ENCODE peak calls at places on chromosomes 7 and 10, in nine cellular contexts. One of them, this sample, is unnamed. For H3K27me3, the result is how much of the 10 kb centered on the place peaks cover.

GRCh38 chr7:107165341-107165740 is 3.5 kb upstream of the HBP1 start:
- DNase-seq in BJ: no peak
- DNase-seq in CD4-positive, alpha-beta T cell: no peak
- DNase-seq in upper lobe of left lung: no peak
- DNase-seq in cardiac muscle cell: no peak
- DNase-seq in heart left ventricle: no peak
- DNase-seq in endodermal cell: no peak
- DNase-seq in body of pancreas: no peak
- DNase-seq in bronchial epithelial cell: no peak
- DNase-seq in this sample: no peak

GRCh38 chr7:84700563-84701370 is 486.1 kb downstream of the SEMA3D start:
- DNase-seq in BJ: no peak
- DNase-seq in CD4-positive, alpha-beta T cell: no peak
- DNase-seq in upper lobe of left lung: no peak
- DNase-seq in cardiac muscle cell: no peak
- DNase-seq in heart left ventricle: no peak
- DNase-seq in endodermal cell: no peak
- DNase-seq in body of pancreas: no peak
- DNase-seq in bronchial epithelial cell: peak
- DNase-seq in this sample: no peak

GRCh38 chr10:107733328-107733727 is 568.8 kb upstream of the SORCS1 start:
- DNase-seq in BJ: peak
- DNase-seq in CD4-positive, alpha-beta T cell: no peak
- DNase-seq in upper lobe of left lung: no peak
- DNase-seq in cardiac muscle cell: no peak
- DNase-seq in heart left ventricle: no peak
- DNase-seq in endodermal cell: no peak
- DNase-seq in body of pancreas: no peak
- DNase-seq in bronchial epithelial cell: peak
- DNase-seq in this sample: no peak

GRCh38 chr7:36348256-36348655 is 41.4 kb upstream of the ANLN start:
- DNase-seq in BJ: peak
- DNase-seq in CD4-positive, alpha-beta T cell: no peak
- DNase-seq in upper lobe of left lung: no peak
- DNase-seq in cardiac muscle cell: no peak
- DNase-seq in heart left ventricle: no peak
- DNase-seq in endodermal cell: no peak
- DNase-seq in body of pancreas: no peak
- DNase-seq in bronchial epithelial cell: no peak
- DNase-seq in this sample: peak

GRCh38 chr10:122986340-122986739 is 6.1 kb downstream of the PSTK start:
- DNase-seq in BJ: no peak
- DNase-seq in CD4-positive, alpha-beta T cell: no peak
- DNase-seq in upper lobe of left lung: no peak
- DNase-seq in cardiac muscle cell: no peak
- DNase-seq in heart left ventricle: no peak
- DNase-seq in endodermal cell: no peak
- DNase-seq in body of pancreas: no peak
- DNase-seq in bronchial epithelial cell: no peak
- DNase-seq in this sample: no peak

GRCh38 chr7:82291931-82292330 is 151.6 kb downstream of the CACNA2D1 start:
- DNase-seq in BJ: no peak
- DNase-seq in CD4-positive, alpha-beta T cell: no peak
- DNase-seq in upper lobe of left lung: no peak
- DNase-seq in cardiac muscle cell: no peak
- DNase-seq in heart left ventricle: no peak
- DNase-seq in endodermal cell: no peak
- DNase-seq in body of pancreas: no peak
- DNase-seq in bronchial epithelial cell: peak
- DNase-seq in this sample: no peak

GRCh38 chr10:43070121-43071085 is 6.5 kb upstream of the RET start:
- DNase-seq in BJ: no peak
- DNase-seq in CD4-positive, alpha-beta T cell: no peak
- DNase-seq in upper lobe of left lung: no peak
- DNase-seq in cardiac muscle cell: no peak
- DNase-seq in heart left ventricle: peak
- DNase-seq in endodermal cell: peak
- DNase-seq in body of pancreas: no peak
- DNase-seq in bronchial epithelial cell: no peak
- DNase-seq in this sample: no peak

GRCh38 chr7:40544277-40544723 is 409.5 kb downstream of the SUGCT start:
- DNase-seq in BJ: no peak
- DNase-seq in CD4-positive, alpha-beta T cell: no peak
- DNase-seq in upper lobe of left lung: no peak
- DNase-seq in cardiac muscle cell: no peak
- DNase-seq in heart left ventricle: no peak
- DNase-seq in endodermal cell: no peak
- DNase-seq in body of pancreas: no peak
- DNase-seq in bronchial epithelial cell: no peak
- DNase-seq in this sample: no peak

GRCh38 chr7:150465414-150465813 is 15.0 kb downstream of the GIMAP8 start:
- DNase-seq in BJ: no peak
- DNase-seq in CD4-positive, alpha-beta T cell: no peak
- DNase-seq in upper lobe of left lung: no peak
- DNase-seq in cardiac muscle cell: no peak
- DNase-seq in heart left ventricle: no peak
- DNase-seq in endodermal cell: no peak
- DNase-seq in body of pancreas: no peak
- DNase-seq in bronchial epithelial cell: peak
- DNase-seq in this sample: no peak

GRCh38 chr7:155222046-155222445 is 75.6 kb upstream of the INSIG1 start:
- DNase-seq in BJ: no peak
- DNase-seq in CD4-positive, alpha-beta T cell: no peak
- DNase-seq in upper lobe of left lung: no peak
- DNase-seq in cardiac muscle cell: no peak
- DNase-seq in heart left ventricle: no peak
- DNase-seq in endodermal cell: no peak
- DNase-seq in body of pancreas: no peak
- DNase-seq in bronchial epithelial cell: no peak
- DNase-seq in this sample: no peak

GRCh38 chr10:59623823-59624535 is 85.7 kb downstream of the SLC16A9 start:
- DNase-seq in BJ: no peak
- DNase-seq in CD4-positive, alpha-beta T cell: no peak
- DNase-seq in upper lobe of left lung: no peak
- DNase-seq in cardiac muscle cell: no peak
- DNase-seq in heart left ventricle: no peak
- DNase-seq in endodermal cell: no peak
- DNase-seq in body of pancreas: no peak
- DNase-seq in bronchial epithelial cell: no peak
- DNase-seq in this sample: no peak

DNA sequence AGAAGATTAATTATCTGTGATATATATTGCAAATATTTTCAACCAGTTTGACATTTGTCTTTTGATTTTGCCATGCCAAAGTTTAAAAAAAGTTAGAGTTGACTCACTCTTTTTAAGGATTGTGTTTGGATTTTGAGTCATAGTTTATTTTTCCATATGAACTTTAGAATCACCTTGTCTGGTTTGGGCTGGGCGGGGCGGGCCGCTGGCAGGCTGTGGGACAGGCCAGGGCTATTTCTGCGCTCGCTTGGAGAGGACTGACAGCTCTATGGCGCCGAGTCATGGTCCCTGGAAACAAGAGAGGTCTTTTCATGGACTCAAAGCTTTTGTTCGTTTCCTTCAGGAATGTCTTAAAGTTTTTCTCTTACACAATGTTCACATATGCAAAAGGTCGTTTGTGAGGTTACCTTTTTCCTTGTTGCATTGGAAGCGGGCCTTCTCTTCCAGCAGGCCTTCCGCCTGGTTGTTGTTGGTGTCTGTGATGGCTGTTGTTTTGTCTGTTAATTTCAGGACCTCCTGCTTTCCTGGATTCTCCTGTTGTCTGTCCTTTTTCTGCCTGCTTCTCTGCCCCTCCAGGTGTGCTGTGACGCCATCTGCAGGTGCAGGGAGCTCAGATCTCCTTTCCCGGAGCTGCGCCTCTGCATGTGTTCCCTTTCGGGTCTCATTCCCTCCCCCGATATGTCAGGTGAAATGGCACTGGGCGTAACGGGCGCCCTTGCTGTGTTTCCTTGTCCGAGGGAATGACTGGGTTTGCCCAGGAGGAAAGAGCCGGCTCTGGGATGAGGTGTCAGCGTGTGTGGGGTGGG is 53.8 kb downstream of the INPP5A start:
- DNase-seq in BJ: no peak
- DNase-seq in CD4-positive, alpha-beta T cell: no peak
- DNase-seq in upper lobe of left lung: no peak
- DNase-seq in cardiac muscle cell: no peak
- DNase-seq in heart left ventricle: no peak
- DNase-seq in endodermal cell: peak
- DNase-seq in body of pancreas: peak
- DNase-seq in bronchial epithelial cell: peak
- DNase-seq in this sample: no peak
- TF ChIP-seq CTCF in BJ: no peak
- TF ChIP-seq CTCF in CD4-positive, alpha-beta T cell: no peak
- TF ChIP-seq CTCF in upper lobe of left lung: no peak
- TF ChIP-seq CTCF in cardiac muscle cell: no peak
- TF ChIP-seq CTCF in heart left ventricle: no peak
- TF ChIP-seq CTCF in endodermal cell: peak
- TF ChIP-seq CTCF in body of pancreas: no peak
- TF ChIP-seq CTCF in bronchial epithelial cell: peak
- TF ChIP-seq CTCF in this sample: no peak

DNA sequence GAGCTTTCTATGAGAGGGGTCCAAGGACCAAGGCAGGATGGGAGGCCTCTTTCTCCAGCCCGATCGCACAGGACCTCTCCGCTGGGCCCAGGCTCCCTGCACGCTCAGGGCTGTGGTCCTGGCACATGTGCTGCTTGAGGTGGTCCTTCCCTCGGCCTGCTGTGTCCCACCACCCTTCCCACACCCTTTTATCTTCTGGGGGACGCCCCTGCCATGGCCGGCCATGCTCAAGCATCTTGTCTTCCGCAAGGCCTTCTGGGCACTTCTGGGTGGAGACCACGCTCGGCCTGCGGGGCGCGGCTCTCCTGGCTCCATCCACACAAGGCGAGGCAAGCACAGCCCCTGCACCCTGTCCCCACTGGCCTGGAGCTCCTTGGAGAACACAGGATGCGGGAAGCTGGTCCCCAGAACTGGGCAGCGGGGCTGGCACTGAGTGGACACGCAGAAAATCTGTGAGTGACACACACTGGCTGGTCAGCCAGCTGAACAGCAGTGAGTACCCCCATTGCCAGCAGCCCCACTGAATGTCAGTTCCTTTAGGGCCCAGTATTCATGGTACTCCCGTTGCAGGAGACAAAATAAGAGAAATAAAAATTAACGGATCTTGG is 115.9 kb downstream of the TCERG1L start:
- DNase-seq in BJ: no peak
- DNase-seq in CD4-positive, alpha-beta T cell: no peak
- DNase-seq in upper lobe of left lung: peak
- DNase-seq in cardiac muscle cell: no peak
- DNase-seq in heart left ventricle: no peak
- DNase-seq in endodermal cell: peak
- DNase-seq in body of pancreas: no peak
- DNase-seq in bronchial epithelial cell: no peak
- DNase-seq in this sample: no peak
- H3K27me3 ChIP-seq in BJ: under half
- H3K27me3 ChIP-seq in CD4-positive, alpha-beta T cell: under half
- H3K27me3 ChIP-seq in upper lobe of left lung: under half
- H3K27me3 ChIP-seq in cardiac muscle cell: under half
- H3K27me3 ChIP-seq in heart left ventricle: under half
- H3K27me3 ChIP-seq in endodermal cell: under half
- H3K27me3 ChIP-seq in body of pancreas: under half
- H3K27me3 ChIP-seq in bronchial epithelial cell: under half
- H3K27me3 ChIP-seq in this sample: under half

GRCh38 chr7:27236053-27236410 is 6.6 kb upstream of the EVX1 start:
- DNase-seq in BJ: no peak
- DNase-seq in CD4-positive, alpha-beta T cell: no peak
- DNase-seq in upper lobe of left lung: no peak
- DNase-seq in cardiac muscle cell: no peak
- DNase-seq in heart left ventricle: no peak
- DNase-seq in endodermal cell: peak
- DNase-seq in body of pancreas: no peak
- DNase-seq in bronchial epithelial cell: no peak
- DNase-seq in this sample: no peak

GRCh38 chr7:27238979-27239779 is 3.4 kb upstream of the EVX1 start:
- DNase-seq in BJ: no peak
- DNase-seq in CD4-positive, alpha-beta T cell: no peak
- DNase-seq in upper lobe of left lung: peak
- DNase-seq in cardiac muscle cell: peak
- DNase-seq in heart left ventricle: no peak
- DNase-seq in endodermal cell: peak
- DNase-seq in body of pancreas: no peak
- DNase-seq in bronchial epithelial cell: no peak
- DNase-seq in this sample: no peak

GRCh38 chr7:27237735-27238334 is 4.8 kb upstream of the EVX1 start:
- DNase-seq in BJ: no peak
- DNase-seq in CD4-positive, alpha-beta T cell: no peak
- DNase-seq in upper lobe of left lung: no peak
- DNase-seq in cardiac muscle cell: no peak
- DNase-seq in heart left ventricle: no peak
- DNase-seq in endodermal cell: no peak
- DNase-seq in body of pancreas: no peak
- DNase-seq in bronchial epithelial cell: peak
- DNase-seq in this sample: no peak

GRCh38 chr7:27239780-27240731 is 2.5 kb upstream of the EVX1 start:
- DNase-seq in BJ: no peak
- DNase-seq in CD4-positive, alpha-beta T cell: no peak
- DNase-seq in upper lobe of left lung: no peak
- DNase-seq in cardiac muscle cell: no peak
- DNase-seq in heart left ventricle: no peak
- DNase-seq in endodermal cell: peak
- DNase-seq in body of pancreas: no peak
- DNase-seq in bronchial epithelial cell: no peak
- DNase-seq in this sample: no peak

GRCh38 chr7:27235387-27236052 is 7.1 kb upstream of the EVX1 start:
- DNase-seq in BJ: no peak
- DNase-seq in CD4-positive, alpha-beta T cell: no peak
- DNase-seq in upper lobe of left lung: peak
- DNase-seq in cardiac muscle cell: peak
- DNase-seq in heart left ventricle: no peak
- DNase-seq in endodermal cell: peak
- DNase-seq in body of pancreas: peak
- DNase-seq in bronchial epithelial cell: peak
- DNase-seq in this sample: no peak
- TF ChIP-seq CTCF in BJ: peak
- TF ChIP-seq CTCF in CD4-positive, alpha-beta T cell: no peak
- TF ChIP-seq CTCF in upper lobe of left lung: peak
- TF ChIP-seq CTCF in cardiac muscle cell: peak
- TF ChIP-seq CTCF in heart left ventricle: peak
- TF ChIP-seq CTCF in endodermal cell: peak
- TF ChIP-seq CTCF in body of pancreas: peak
- TF ChIP-seq CTCF in bronchial epithelial cell: peak
- TF ChIP-seq CTCF in this sample: peak

DNA sequence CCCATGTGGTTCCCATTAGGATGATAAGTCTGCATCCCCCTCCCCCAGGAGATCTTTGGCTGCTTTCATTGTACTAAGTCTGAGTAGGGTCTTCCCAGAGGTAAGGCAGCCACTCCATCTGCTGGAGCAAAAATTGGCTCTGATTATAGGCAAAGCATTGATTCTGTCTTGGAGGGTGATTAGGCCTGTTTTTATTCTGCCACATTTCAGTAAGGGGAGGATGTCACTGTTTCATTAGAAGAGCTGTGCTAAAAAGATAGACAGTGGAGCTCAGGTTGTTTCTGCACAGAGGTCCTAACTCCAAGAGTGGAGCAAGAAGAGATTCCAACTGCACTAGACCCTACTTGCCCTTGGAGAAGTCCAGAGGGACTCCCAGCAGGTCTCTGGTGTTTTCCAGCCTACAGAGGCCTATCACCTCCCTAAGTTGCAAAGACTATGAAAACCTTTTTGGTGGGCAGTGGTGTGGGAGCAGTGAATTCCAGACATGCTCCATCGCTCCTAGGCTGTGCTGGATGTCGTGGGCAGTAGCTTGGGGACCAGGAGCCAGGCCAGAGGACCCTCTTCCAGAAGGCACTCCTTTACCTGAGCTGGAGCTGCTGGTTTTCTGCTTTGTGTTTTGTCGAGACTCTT is 7.2 kb upstream of the HOXA2 start:
- DNase-seq in BJ: no peak
- DNase-seq in CD4-positive, alpha-beta T cell: no peak
- DNase-seq in upper lobe of left lung: no peak
- DNase-seq in cardiac muscle cell: no peak
- DNase-seq in heart left ventricle: no peak
- DNase-seq in endodermal cell: no peak
- DNase-seq in body of pancreas: no peak
- DNase-seq in bronchial epithelial cell: no peak
- DNase-seq in this sample: no peak
- H3K27me3 ChIP-seq in BJ: under half
- H3K27me3 ChIP-seq in CD4-positive, alpha-beta T cell: under half
- H3K27me3 ChIP-seq in upper lobe of left lung: under half
- H3K27me3 ChIP-seq in cardiac muscle cell: half or more
- H3K27me3 ChIP-seq in heart left ventricle: half or more
- H3K27me3 ChIP-seq in endodermal cell: half or more
- H3K27me3 ChIP-seq in body of pancreas: under half
- H3K27me3 ChIP-seq in bronchial epithelial cell: half or more
- H3K27me3 ChIP-seq in this sample: under half

This sample was measured in AG04450.